ENCODE peak calls at places on chromosomes 4 and X, in ten cellular contexts. I, A, T, W, J, Q, H, E, B and Z are unnamed samples.
A peak's percentile ranks its signal among the peaks of the same experiment; 100 is the strongest.

GRCh38 chrX:30302957-30303356 is 6.2 kb downstream of the NR0B1 start:
- DNase-seq in A (peak; percentile 14), H (peak; percentile 34), J (peak; percentile 41), E (no peak), B (no peak), I (peak; percentile 3), T (no peak), W (peak; percentile 27), Q (no peak), Z (no peak)

GRCh38 chr4:26217961-26218676 is 102.7 kb upstream of the RBPJ start:
- DNase-seq in H (no peak), Q (no peak), A (no peak), T (peak; percentile 59), W (no peak), I (no peak), B (no peak), E (peak; percentile 40), J (no peak), Z (no peak)

GRCh38 chr4:158285429-158286216 is 75.3 kb downstream of the TMEM144 start:
- DNase-seq in W (no peak), T (no peak), E (no peak), H (no peak), A (no peak), I (no peak), Q (no peak), B (no peak), J (no peak), Z (no peak)

GRCh38 chr4:123613586-123614344 is 217.2 kb downstream of the SPRY1 start:
- DNase-seq in H (no peak), Q (no peak), B (no peak), J (no peak), I (no peak), W (no peak), T (no peak), E (no peak), A (no peak), Z (no peak)

GRCh38 chrX:48490661-48491060 is 14.7 kb downstream of the FTSJ1 start:
- DNase-seq in I (peak; percentile 28), Q (no peak), W (no peak), A (no peak), T (no peak), E (no peak), J (no peak), H (no peak), B (no peak), Z (no peak)

GRCh38 chr4:12583286-12583685 is 900.9 kb downstream of the RAB28 start:
- DNase-seq in A (no peak), J (no peak), Q (no peak), B (no peak), I (no peak), E (no peak), T (no peak), H (no peak), W (peak; percentile 39), Z (no peak)

GRCh38 chr4:55793479-55793878 is 26.1 kb upstream of the EXOC1L start:
- DNase-seq in H (no peak), I (no peak), A (no peak), J (no peak), Q (no peak), T (peak; percentile 39), E (no peak), W (no peak), B (no peak), Z (no peak)

GRCh38 chr4:73741140-73741749 is 876 bp downstream of the CXCL8 start:
- DNase-seq in T (no peak), I (no peak), E (no peak), J (no peak), B (no peak), W (no peak), H (no peak), Q (no peak), A (no peak), Z (no peak)

GRCh38 chr4:3500111-3500510 is 32.1 kb downstream of the LRPAP1 start:
- DNase-seq in T (no peak), H (no peak), A (no peak), E (no peak), W (no peak), J (no peak), B (no peak), Q (no peak), I (no peak), Z (no peak)

GRCh38 chrX:9368262-9368661 is 96.6 kb upstream of the TBL1X start:
- DNase-seq in E (no peak), Q (no peak), H (no peak), B (no peak), T (no peak), J (peak; percentile 70), A (no peak), I (no peak), W (no peak), Z (no peak)

GRCh38 chrX:133645977-133646750 is 230.9 kb upstream of the GPC4 start:
- DNase-seq in E (peak; percentile 28), B (no peak), J (no peak), A (no peak), T (no peak), W (peak; percentile 89), I (peak; percentile 30), Q (no peak), H (no peak), Z (no peak)

GRCh38 chrX:25523574-25523973 is 507.8 kb upstream of the ARX start:
- DNase-seq in J (no peak), I (peak; percentile 4), E (no peak), W (peak; percentile 66), B (no peak), T (no peak), Q (no peak), H (no peak), A (peak; percentile 60), Z (no peak)

GRCh38 chr4:6595897-6596537 is 21.0 kb downstream of the MAN2B2 start:
- DNase-seq in Q (no peak), I (peak; percentile 41), J (no peak), B (no peak), W (no peak), E (no peak), A (no peak), T (no peak), H (no peak), Z (no peak)

GRCh38 chr4:156781852-156782251 is 189.7 kb downstream of the PDGFC start:
- DNase-seq in A (no peak), I (peak; percentile 58), B (no peak), E (no peak), T (no peak), H (no peak), Q (no peak), W (no peak), J (no peak), Z (no peak)

GRCh38 chrX:134443020-134443419 is 16.9 kb upstream of the HPRT1 start:
- DNase-seq in T (no peak), H (no peak), B (no peak), W (no peak), I (no peak), Q (no peak), E (no peak), A (no peak), J (no peak), Z (no peak)

GRCh38 chrX:86002076-86002896 is 45.1 kb downstream of the CHM start:
- DNase-seq in B (no peak), W (peak; percentile 7), Q (no peak), J (no peak), T (peak; percentile 54), I (peak; percentile 1), A (peak; percentile 87), H (no peak), E (no peak), Z (no peak)

GRCh38 chrX:108584617-108585211 is 145.1 kb downstream of the COL4A5 start:
- DNase-seq in Q (no peak), I (peak; percentile 1), E (no peak), W (peak; percentile 8), A (peak; percentile 68), J (no peak), H (no peak), T (no peak), B (no peak), Z (no peak)

GRCh38 chr4:184811484-184812180 is 14.1 kb downstream of the ACSL1 start:
- DNase-seq in E (peak; percentile 45), T (peak; percentile 78), A (no peak), I (no peak), W (no peak), Q (no peak), B (no peak), H (no peak), J (no peak), Z (no peak)

GRCh38 chr4:119629142-119629471 is 503 bp upstream of the PDE5A start:
- DNase-seq in H (no peak), A (no peak), B (no peak), T (no peak), E (no peak), J (no peak), W (no peak), I (no peak), Q (no peak), Z (no peak)
- TF ChIP-seq CTCF in H (no peak), A (no peak), B (no peak), T (no peak), E (no peak), J (no peak), W (no peak), I (peak; percentile 27), Q (no peak), Z (no peak)

GRCh38 chr4:71258323-71258722 is 80.5 kb upstream of the SLC4A4 start:
- DNase-seq in B (no peak), E (no peak), J (peak; percentile 73), I (no peak), W (no peak), T (no peak), H (no peak), A (no peak), Q (no peak), Z (no peak)
- TF ChIP-seq CTCF in B (no peak), E (no peak), J (no peak), I (no peak), W (no peak), T (no peak), H (no peak), A (no peak), Q (no peak), Z (no peak)

DNA sequence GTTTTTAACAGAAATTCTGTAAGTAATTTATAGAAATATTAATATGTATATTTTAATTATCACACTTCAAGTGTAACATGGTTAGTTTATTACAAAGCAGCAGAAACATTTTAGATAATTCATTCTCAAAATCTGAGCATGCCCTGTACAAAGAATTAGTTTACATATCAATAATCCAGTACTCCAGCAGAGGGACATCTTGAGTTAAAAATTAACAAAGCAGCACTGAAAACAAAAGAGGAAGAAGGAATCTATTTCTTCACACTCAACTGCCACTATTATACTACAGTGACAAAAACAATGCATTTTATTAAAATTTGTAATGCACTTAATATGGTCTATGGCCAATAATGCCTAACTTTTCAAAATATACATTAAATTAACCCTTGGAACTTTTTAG is 179.1 kb upstream of the KLHL4 start:
- DNase-seq in E (no peak), T (no peak), W (peak; percentile 52), H (no peak), A (peak; percentile 44), Q (no peak), B (no peak), J (no peak), I (peak; percentile 0), Z (no peak)
- TF ChIP-seq CTCF in E (peak; percentile 42), T (peak; percentile 13), W (no peak), H (peak; percentile 47), A (peak; percentile 59), Q (peak; percentile 35), B (no peak), J (peak; percentile 56), I (no peak), Z (peak; percentile 62)

DNA sequence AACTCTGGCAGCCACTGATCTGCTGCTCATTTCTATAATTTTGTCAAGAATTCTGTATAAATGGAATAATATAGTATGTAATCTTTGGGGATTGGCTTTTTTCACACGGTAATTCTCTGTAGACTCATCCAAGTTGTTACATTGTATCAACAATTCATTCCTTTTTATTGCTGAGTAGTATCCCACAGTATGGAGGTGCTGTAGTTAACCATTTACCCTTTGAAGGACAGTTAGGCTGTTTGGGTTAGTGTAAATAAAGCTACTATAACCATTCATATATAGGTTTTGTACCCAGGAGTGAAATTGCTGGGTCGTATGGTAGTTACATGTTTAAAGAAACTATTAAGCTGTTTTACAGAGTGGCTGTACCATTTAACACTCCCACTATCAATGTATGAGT is 157.0 kb upstream of the NDP start:
- DNase-seq in W (no peak), T (no peak), H (no peak), Q (no peak), A (no peak), J (no peak), I (no peak), B (no peak), E (no peak), Z (no peak)
- TF ChIP-seq CTCF in W (no peak), T (no peak), H (no peak), Q (no peak), A (no peak), J (no peak), I (no peak), B (no peak), E (no peak), Z (no peak)